ENCODE peak calls at places on chromosomes 13 and 19, in six cellular contexts. G is AG04449, O is epithelial cell of esophagus, P is WTC11, X is GM20000, Q is AG04450. D is an unnamed sample.
A peak's percentile ranks its signal among the peaks of the same experiment; 100 is the strongest.

GRCh38 chr13:110546389-110546788 is 15.1 kb downstream of the RAB20 start:
- DNase-seq in G (no peak), P (no peak), X (no peak), O (no peak), Q (no peak), D (no peak)

GRCh38 chr19:7348587-7349230 is at the start of gene ARHGEF18:
- DNase-seq in X (peak; percentile 48), P (no peak), G (no peak), Q (no peak), O (no peak), D (peak; percentile 67)

GRCh38 chr19:5001547-5002131 is 32.7 kb downstream of the KDM4B start:
- DNase-seq in X (peak; percentile 66), P (peak; percentile 66), O (peak; percentile 59), G (no peak), Q (no peak), D (no peak)

GRCh38 chr19:45739498-45740439 is 6.5 kb downstream of the MEIOSIN start:
- DNase-seq in G (no peak), Q (no peak), X (no peak), P (no peak), O (no peak), D (no peak)

GRCh38 chr13:101529419-101529818 is 76.9 kb downstream of the ITGBL1 start:
- DNase-seq in O (peak; percentile 20), X (no peak), Q (peak; percentile 39), P (no peak), G (peak; percentile 75), D (no peak)

GRCh38 chr19:50025794-50026549 is at the start of gene ZNF473:
- DNase-seq in O (peak; percentile 97), G (peak; percentile 67), X (peak; percentile 82), P (peak; percentile 91), Q (peak; percentile 89), D (peak; percentile 89)

GRCh38 chr13:33524086-33524485 is 238.5 kb upstream of the STARD13 start:
- DNase-seq in O (no peak), Q (peak; percentile 80), P (no peak), X (no peak), G (peak; percentile 77), D (no peak)

GRCh38 chr13:80131204-80131603 is 209.7 kb downstream of the SPRY2 start:
- DNase-seq in O (no peak), X (no peak), G (no peak), Q (no peak), P (peak; percentile 31), D (no peak)

GRCh38 chr13:99605417-99606321 is 104.4 kb downstream of the TM9SF2 start:
- DNase-seq in G (no peak), O (peak; percentile 45), X (peak; percentile 69), P (peak; percentile 60), Q (no peak), D (peak; percentile 29)

GRCh38 chr13:57375876-57376275 is 208.9 kb downstream of the PRR20E start:
- DNase-seq in Q (no peak), X (no peak), O (no peak), G (no peak), P (no peak), D (no peak)

GRCh38 chr13:108957369-108958012 is 328.1 kb downstream of the MYO16 start:
- DNase-seq in X (no peak), O (peak; percentile 89), Q (peak; percentile 55), G (peak; percentile 21), P (no peak), D (no peak)

GRCh38 chr13:90105881-90106496 is 1241.5 kb upstream of the MIR17HG start:
- DNase-seq in G (no peak), P (no peak), X (no peak), Q (no peak), O (peak; percentile 69), D (no peak)

GRCh38 chr19:18422530-18423191 is 3.5 kb downstream of the SSBP4 start:
- DNase-seq in P (no peak), Q (no peak), G (no peak), X (no peak), O (no peak), D (no peak)

GRCh38 chr13:46012404-46012803 is 40.1 kb downstream of the ZC3H13 start:
- DNase-seq in Q (no peak), P (no peak), O (peak; percentile 33), G (no peak), X (no peak), D (no peak)

GRCh38 chr13:49140910-49141611 is 79.1 kb upstream of the MLNR start:
- DNase-seq in O (no peak), Q (no peak), P (no peak), G (no peak), X (no peak), D (no peak)

GRCh38 chr13:22047082-22047784 is 376.4 kb downstream of the FGF9 start:
- DNase-seq in O (peak; percentile 25), G (no peak), P (no peak), Q (peak; percentile 4), X (no peak), D (no peak)

GRCh38 chr19:48390188-48391099 is 907 bp downstream of the KDELR1 start:
- DNase-seq in P (peak; percentile 81), Q (no peak), G (no peak), X (peak; percentile 74), O (peak; percentile 55), D (no peak)

GRCh38 chr13:31982540-31982939 is 49.0 kb upstream of the FRY start:
- DNase-seq in X (no peak), G (peak; percentile 19), O (peak; percentile 92), Q (peak; percentile 73), P (no peak), D (no peak)

GRCh38 chr13:82436099-82436585 is 1446.1 kb downstream of the SLITRK1 start:
- DNase-seq in X (no peak), O (no peak), Q (no peak), G (no peak), P (no peak), D (no peak)

GRCh38 chr13:88188986-88189385 is 517.8 kb downstream of the SLITRK5 start:
- DNase-seq in P (no peak), G (no peak), O (no peak), X (no peak), Q (no peak), D (no peak)

GRCh38 chr19:679418-680286 is 3.5 kb downstream of the FSTL3 start:
- DNase-seq in P (no peak), G (no peak), O (peak; percentile 76), X (peak; percentile 75), Q (peak; percentile 48), D (no peak)

DNA sequence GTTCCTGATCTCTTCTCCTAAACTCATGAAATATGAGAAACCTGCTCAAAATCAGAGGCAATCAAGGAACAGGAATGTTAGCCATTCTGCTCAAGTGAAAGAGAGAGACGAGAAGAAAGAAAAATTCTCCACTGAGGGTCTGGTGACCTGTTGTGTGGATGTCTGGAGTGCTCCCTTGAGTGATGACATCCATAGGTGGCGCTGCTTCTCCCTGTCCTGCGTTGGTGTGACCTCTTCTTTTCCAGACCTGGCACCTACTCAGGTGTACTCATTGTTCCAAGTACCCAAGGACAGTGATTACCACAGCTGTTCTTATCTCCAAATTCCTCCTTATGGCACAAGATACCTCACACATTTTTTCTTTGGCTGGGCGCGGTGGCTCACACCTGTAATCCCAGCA is 4.0 kb downstream of the ZNF223 start:
- DNase-seq in Q (no peak), G (no peak), O (no peak), P (peak; percentile 21), X (no peak), D (no peak)
- TF ChIP-seq CTCF in Q (no peak), G (no peak), O (no peak), P (no peak), X (no peak), D (no peak)

GRCh38 chr19:40601061-40601973 is at the start of gene LTBP4:
- DNase-seq in X (no peak), O (peak; percentile 53), P (no peak), Q (no peak), G (no peak), D (no peak)
- TF ChIP-seq CTCF in X (no peak), O (no peak), P (no peak), Q (peak; percentile 15), G (peak; percentile 33), D (no peak)

GRCh38 chr13:39688278-39688677 is 32.8 kb downstream of the COG6 start:
- DNase-seq in O (no peak), P (no peak), Q (no peak), G (no peak), X (no peak), D (no peak)

GRCh38 chr13:39682788-39683187 is 27.3 kb downstream of the COG6 start:
- DNase-seq in P (no peak), O (no peak), X (peak; percentile 13), G (no peak), Q (no peak), D (peak; percentile 22)

GRCh38 chr13:39682310-39682709 is 26.8 kb downstream of the COG6 start:
- DNase-seq in P (no peak), Q (no peak), O (no peak), G (no peak), X (no peak), D (no peak)

GRCh38 chr13:39685652-39686051 is 30.2 kb downstream of the COG6 start:
- DNase-seq in G (no peak), O (no peak), X (no peak), P (no peak), Q (no peak), D (no peak)

GRCh38 chr13:39684531-39685137 is 29.2 kb downstream of the COG6 start:
- DNase-seq in P (no peak), O (peak; percentile 45), X (peak; percentile 12), G (peak; percentile 7), Q (no peak), D (no peak)
- TF ChIP-seq CTCF in P (no peak), O (no peak), X (no peak), G (peak; percentile 4), Q (peak; percentile 34), D (peak; percentile 3)

GRCh38 chr19:6126335-6126974 is 9.0 kb upstream of the ACSBG2 start:
- DNase-seq in O (peak; percentile 83), G (no peak), Q (peak; percentile 23), X (peak; percentile 65), P (no peak), D (peak; percentile 43)
- TF ChIP-seq CTCF in O (peak; percentile 62), G (peak; percentile 20), Q (peak; percentile 45), X (peak; percentile 16), P (no peak), D (peak; percentile 64)

DNA sequence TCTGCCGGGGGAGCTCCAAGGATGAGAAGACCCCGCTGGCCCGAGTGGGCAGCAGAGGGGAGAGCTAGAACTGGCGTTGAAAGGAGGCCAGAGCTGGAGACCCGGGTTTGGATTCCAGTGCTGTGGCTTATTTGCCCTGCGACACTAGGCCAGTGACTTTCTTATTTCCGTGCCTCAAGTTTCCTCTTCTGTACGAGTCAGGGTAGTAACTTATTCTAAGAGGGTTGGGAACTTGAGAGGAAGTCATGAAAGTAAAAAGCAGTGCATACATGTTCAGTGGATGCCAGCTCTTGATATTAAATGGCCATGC is 670 bp downstream of the FAM32A start:
- DNase-seq in G (no peak), X (no peak), Q (no peak), P (no peak), O (no peak), D (no peak)
- TF ChIP-seq CTCF in G (peak; percentile 56), X (no peak), Q (peak; percentile 59), P (no peak), O (no peak), D (peak; percentile 43)